ENCODE peak calls at places on chromosomes 11 and 22, in six cellular contexts. One of them, this sample, is unnamed.

GRCh38 chr11:59009661-59010060 is 70.4 kb downstream of the GLYATL1 start:
- DNase-seq in HepG2: no peak
- DNase-seq in SK-N-SH: no peak
- DNase-seq in GM12878: no peak
- DNase-seq in HCT116: no peak
- DNase-seq in K562: no peak
- DNase-seq in this sample: no peak

GRCh38 chr11:81007046-81007445 is 1566.2 kb upstream of the TENM4 start:
- DNase-seq in GM12878: no peak
- DNase-seq in K562: no peak
- DNase-seq in HCT116: no peak
- DNase-seq in SK-N-SH: peak
- DNase-seq in HepG2: no peak
- DNase-seq in this sample: no peak

GRCh38 chr11:115103921-115104320 is 400.3 kb downstream of the CADM1 start:
- DNase-seq in K562: no peak
- DNase-seq in HCT116: no peak
- DNase-seq in HepG2: no peak
- DNase-seq in GM12878: no peak
- DNase-seq in SK-N-SH: no peak
- DNase-seq in this sample: peak

GRCh38 chr11:114348200-114349191 is 51.8 kb downstream of the C11orf71 start:
- DNase-seq in HCT116: peak
- DNase-seq in K562: peak
- DNase-seq in SK-N-SH: peak
- DNase-seq in HepG2: peak
- DNase-seq in GM12878: no peak
- DNase-seq in this sample: no peak

GRCh38 chr11:34859496-34859895 is 56.7 kb downstream of the APIP start:
- DNase-seq in SK-N-SH: no peak
- DNase-seq in GM12878: no peak
- DNase-seq in HepG2: no peak
- DNase-seq in HCT116: no peak
- DNase-seq in K562: no peak
- DNase-seq in this sample: no peak

GRCh38 chr22:39209756-39210155 is 35.0 kb downstream of the PDGFB start:
- DNase-seq in HepG2: no peak
- DNase-seq in HCT116: no peak
- DNase-seq in GM12878: no peak
- DNase-seq in SK-N-SH: no peak
- DNase-seq in K562: no peak
- DNase-seq in this sample: no peak

GRCh38 chr11:88122956-88123355 is 52.3 kb downstream of the RAB38 start:
- DNase-seq in SK-N-SH: no peak
- DNase-seq in HCT116: no peak
- DNase-seq in HepG2: no peak
- DNase-seq in K562: no peak
- DNase-seq in GM12878: no peak
- DNase-seq in this sample: no peak

GRCh38 chr11:108916935-108917334 is 252.1 kb downstream of the DDX10 start:
- DNase-seq in SK-N-SH: no peak
- DNase-seq in GM12878: no peak
- DNase-seq in HepG2: no peak
- DNase-seq in HCT116: no peak
- DNase-seq in K562: no peak
- DNase-seq in this sample: no peak

GRCh38 chr11:17347676-17348075 is 3.9 kb upstream of the NCR3LG1 start:
- DNase-seq in SK-N-SH: no peak
- DNase-seq in HCT116: no peak
- DNase-seq in HepG2: no peak
- DNase-seq in GM12878: no peak
- DNase-seq in K562: no peak
- DNase-seq in this sample: no peak

GRCh38 chr22:48744283-48744641 is 1083.4 kb downstream of the BRD1 start:
- DNase-seq in HCT116: no peak
- DNase-seq in HepG2: no peak
- DNase-seq in SK-N-SH: no peak
- DNase-seq in K562: no peak
- DNase-seq in GM12878: no peak
- DNase-seq in this sample: no peak

GRCh38 chr22:50532353-50532700 is 2.5 kb upstream of the TYMP start:
- DNase-seq in GM12878: no peak
- DNase-seq in HCT116: no peak
- DNase-seq in SK-N-SH: peak
- DNase-seq in HepG2: no peak
- DNase-seq in K562: no peak
- DNase-seq in this sample: no peak
- TF ChIP-seq RAD21 in GM12878: no peak
- TF ChIP-seq RAD21 in HCT116: no peak
- TF ChIP-seq RAD21 in SK-N-SH: no peak
- TF ChIP-seq RAD21 in HepG2: no peak
- TF ChIP-seq RAD21 in K562: no peak
- TF ChIP-seq RAD21 in this sample: no peak

DNA sequence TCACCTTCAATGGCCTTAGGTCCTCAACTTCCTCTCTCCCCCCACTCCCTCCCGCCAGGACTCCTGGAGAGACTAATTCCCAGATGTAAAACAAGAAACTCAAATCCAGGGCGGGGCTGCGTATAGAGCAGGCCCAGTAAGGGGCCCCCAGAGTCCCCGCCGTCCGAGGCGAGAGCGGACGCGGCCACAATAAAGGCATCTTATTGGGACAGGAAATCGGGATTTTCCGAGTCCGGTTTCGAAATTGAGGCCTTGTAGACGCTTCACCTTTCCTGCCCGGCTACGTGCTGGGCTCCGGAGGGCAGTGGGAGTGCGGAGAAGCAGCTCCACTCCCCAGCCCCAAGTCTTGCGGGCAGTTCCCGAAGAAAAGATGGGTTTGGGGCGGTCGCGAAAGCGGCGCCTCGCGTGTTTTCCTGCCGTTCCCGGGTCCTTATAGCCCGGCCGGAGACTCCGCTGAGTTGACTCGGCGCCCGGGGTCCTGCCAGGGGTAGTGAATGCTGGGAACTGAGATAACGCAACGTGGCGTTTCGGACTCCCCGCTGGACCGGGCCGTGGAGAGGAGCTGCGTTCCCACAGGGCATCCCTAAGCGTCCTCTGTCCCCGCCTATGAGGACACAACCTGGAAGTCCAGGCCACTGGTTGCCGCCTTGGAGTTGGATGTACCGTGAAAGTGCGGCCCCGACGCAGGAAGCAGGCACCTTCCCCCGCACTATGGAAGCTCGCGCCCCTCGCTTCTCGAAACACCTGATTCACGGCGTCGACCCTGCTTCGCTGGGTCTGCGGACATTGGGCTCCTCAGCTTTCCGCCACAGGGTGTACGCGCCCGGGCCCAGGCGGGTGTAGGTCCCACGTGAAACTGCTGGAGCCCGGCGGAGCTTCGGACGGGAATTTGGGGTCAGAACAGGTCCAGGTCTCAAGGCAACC is 4.8 kb upstream of the CHRM1 start:
- DNase-seq in K562: no peak
- DNase-seq in SK-N-SH: no peak
- DNase-seq in GM12878: no peak
- DNase-seq in HCT116: no peak
- DNase-seq in HepG2: no peak
- DNase-seq in this sample: no peak
- TF ChIP-seq REST in K562: no peak
- TF ChIP-seq REST in SK-N-SH: no peak
- TF ChIP-seq REST in GM12878: no peak
- TF ChIP-seq REST in HCT116: no peak
- TF ChIP-seq REST in HepG2: no peak
- TF ChIP-seq REST in this sample: no peak

GRCh38 chr11:61555978-61556377 is 24.9 kb downstream of the SYT7 start:
- DNase-seq in SK-N-SH: no peak
- DNase-seq in GM12878: no peak
- DNase-seq in K562: no peak
- DNase-seq in HCT116: no peak
- DNase-seq in HepG2: no peak
- DNase-seq in this sample: no peak

GRCh38 chr11:61553373-61554171 is 27.3 kb downstream of the SYT7 start:
- DNase-seq in SK-N-SH: peak
- DNase-seq in HepG2: no peak
- DNase-seq in K562: no peak
- DNase-seq in GM12878: no peak
- DNase-seq in HCT116: no peak
- DNase-seq in this sample: no peak

GRCh38 chr11:61554172-61554988 is 26.5 kb downstream of the SYT7 start:
- DNase-seq in HCT116: no peak
- DNase-seq in HepG2: no peak
- DNase-seq in SK-N-SH: no peak
- DNase-seq in GM12878: no peak
- DNase-seq in K562: peak
- DNase-seq in this sample: no peak

GRCh38 chr11:61556621-61557020 is 24.3 kb downstream of the SYT7 start:
- DNase-seq in K562: no peak
- DNase-seq in HCT116: no peak
- DNase-seq in HepG2: no peak
- DNase-seq in SK-N-SH: no peak
- DNase-seq in GM12878: no peak
- DNase-seq in this sample: no peak

GRCh38 chr11:61555051-61555969 is 25.6 kb downstream of the SYT7 start:
- DNase-seq in GM12878: no peak
- DNase-seq in K562: peak
- DNase-seq in HepG2: no peak
- DNase-seq in HCT116: no peak
- DNase-seq in SK-N-SH: peak
- DNase-seq in this sample: peak
- TF ChIP-seq RAD21 in GM12878: no peak
- TF ChIP-seq RAD21 in K562: no peak
- TF ChIP-seq RAD21 in HepG2: no peak
- TF ChIP-seq RAD21 in HCT116: no peak
- TF ChIP-seq RAD21 in SK-N-SH: no peak
- TF ChIP-seq RAD21 in this sample: no peak

DNA sequence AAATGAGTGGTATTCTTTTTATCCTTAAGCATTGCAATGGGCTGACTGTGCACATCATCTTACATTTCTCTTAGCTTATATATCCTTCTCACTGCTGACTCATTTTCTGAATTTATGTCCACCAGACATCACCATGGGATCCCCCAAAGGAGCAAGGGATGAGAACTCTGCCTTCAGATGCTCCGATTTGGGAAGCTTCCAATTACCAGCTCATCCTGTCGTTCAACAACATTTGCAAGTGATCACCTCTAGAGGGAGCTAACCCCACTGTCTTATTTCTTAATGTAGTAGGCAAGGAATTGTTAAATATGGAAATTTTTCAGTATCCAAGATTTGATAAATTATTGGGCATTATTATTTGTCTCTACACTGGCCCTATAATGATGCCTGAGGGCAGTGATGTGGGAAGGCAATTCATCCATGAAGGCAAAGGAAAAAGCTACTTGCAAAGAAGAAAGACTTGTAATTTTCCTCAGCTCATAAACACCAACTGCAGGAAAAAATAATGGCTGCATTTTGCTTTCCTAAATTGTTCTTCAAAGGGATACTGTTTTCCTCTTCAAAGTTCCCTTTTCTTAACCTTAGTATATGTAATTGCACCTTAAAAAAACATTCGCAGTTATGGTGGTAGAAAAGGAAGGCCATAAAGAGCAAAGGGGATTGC is 102.4 kb upstream of the FSHB start:
- DNase-seq in GM12878: no peak
- DNase-seq in HepG2: peak
- DNase-seq in K562: peak
- DNase-seq in HCT116: peak
- DNase-seq in SK-N-SH: peak
- DNase-seq in this sample: peak
- TF ChIP-seq REST in GM12878: no peak
- TF ChIP-seq REST in HepG2: no peak
- TF ChIP-seq REST in K562: no peak
- TF ChIP-seq REST in HCT116: no peak
- TF ChIP-seq REST in SK-N-SH: no peak
- TF ChIP-seq REST in this sample: no peak

DNA sequence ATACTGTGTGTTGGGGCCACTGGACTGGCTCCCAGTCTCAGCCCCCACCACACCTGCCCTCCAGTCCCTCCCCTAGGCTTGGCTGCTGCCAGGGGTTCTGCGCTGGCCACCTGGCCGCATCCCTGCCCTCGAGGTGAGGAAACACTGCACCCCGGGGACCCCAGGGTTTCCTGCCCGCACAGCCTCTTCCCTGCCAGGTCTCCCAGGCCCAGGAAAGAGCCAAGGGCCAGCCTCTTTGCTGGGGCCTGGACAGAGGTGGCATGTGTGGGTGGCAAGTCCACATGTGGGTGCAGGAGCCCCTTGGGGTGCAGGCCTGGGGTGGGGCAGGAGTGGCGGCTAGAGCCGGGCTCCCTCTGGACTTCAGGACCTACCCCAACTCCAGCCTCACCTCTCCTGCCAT is 2.5 kb downstream of the EPS8L2 start:
- DNase-seq in SK-N-SH: peak
- DNase-seq in HepG2: no peak
- DNase-seq in K562: no peak
- DNase-seq in GM12878: no peak
- DNase-seq in HCT116: no peak
- DNase-seq in this sample: no peak
- TF ChIP-seq RAD21 in SK-N-SH: no peak
- TF ChIP-seq RAD21 in HepG2: no peak
- TF ChIP-seq RAD21 in K562: no peak
- TF ChIP-seq RAD21 in GM12878: no peak
- TF ChIP-seq RAD21 in HCT116: no peak
- TF ChIP-seq RAD21 in this sample: no peak

GRCh38 chr22:46465793-46466192 is 71.6 kb downstream of the CELSR1 start:
- DNase-seq in HepG2: no peak
- DNase-seq in GM12878: no peak
- DNase-seq in K562: no peak
- DNase-seq in SK-N-SH: no peak
- DNase-seq in HCT116: no peak
- DNase-seq in this sample: no peak

GRCh38 chr22:46466255-46466676 is 71.2 kb downstream of the CELSR1 start:
- DNase-seq in HCT116: no peak
- DNase-seq in K562: no peak
- DNase-seq in SK-N-SH: no peak
- DNase-seq in GM12878: no peak
- DNase-seq in HepG2: no peak
- DNase-seq in this sample: no peak

GRCh38 chr22:46464701-46465347 is 72.6 kb downstream of the CELSR1 start:
- DNase-seq in SK-N-SH: no peak
- DNase-seq in HepG2: no peak
- DNase-seq in K562: no peak
- DNase-seq in HCT116: no peak
- DNase-seq in GM12878: no peak
- DNase-seq in this sample: no peak

GRCh38 chr22:46464296-46464695 is 73.1 kb downstream of the CELSR1 start:
- DNase-seq in K562: no peak
- DNase-seq in HCT116: no peak
- DNase-seq in HepG2: no peak
- DNase-seq in SK-N-SH: no peak
- DNase-seq in GM12878: no peak
- DNase-seq in this sample: no peak

GRCh38 chr22:46465348-46465725 is 72.1 kb downstream of the CELSR1 start:
- DNase-seq in K562: no peak
- DNase-seq in HepG2: no peak
- DNase-seq in SK-N-SH: no peak
- DNase-seq in HCT116: no peak
- DNase-seq in GM12878: no peak
- DNase-seq in this sample: no peak
- TF ChIP-seq REST in K562: no peak
- TF ChIP-seq REST in HepG2: no peak
- TF ChIP-seq REST in SK-N-SH: no peak
- TF ChIP-seq REST in HCT116: no peak
- TF ChIP-seq REST in GM12878: no peak
- TF ChIP-seq REST in this sample: no peak

GRCh38 chr11:131668867-131669780 is 298.7 kb downstream of the NTM start:
- DNase-seq in HepG2: peak
- DNase-seq in K562: peak
- DNase-seq in GM12878: no peak
- DNase-seq in HCT116: peak
- DNase-seq in SK-N-SH: peak
- DNase-seq in this sample: peak
- TF ChIP-seq RAD21 in HepG2: no peak
- TF ChIP-seq RAD21 in K562: no peak
- TF ChIP-seq RAD21 in GM12878: no peak
- TF ChIP-seq RAD21 in HCT116: no peak
- TF ChIP-seq RAD21 in SK-N-SH: no peak
- TF ChIP-seq RAD21 in this sample: no peak

This sample was measured in A549.